ENCODE peak calls at places on chromosomes 1 and 21, in four cellular contexts. One of them, this sample, is unnamed.

GRCh38 chr1:2229032-2229920 is 1.2 kb downstream of the SKI start:
- DNase-seq in ovary: peak
- DNase-seq in tibial nerve: no peak
- DNase-seq in A549: no peak
- DNase-seq in this sample: peak

GRCh38 chr1:155272466-155273133 is 704 bp downstream of the CLK2 start:
- DNase-seq in ovary: no peak
- DNase-seq in tibial nerve: no peak
- DNase-seq in A549: peak
- DNase-seq in this sample: peak

GRCh38 chr21:39510240-39510639 is 58.5 kb downstream of the SH3BGR start:
- DNase-seq in ovary: no peak
- DNase-seq in tibial nerve: no peak
- DNase-seq in A549: no peak
- DNase-seq in this sample: no peak

GRCh38 chr1:193115629-193116227 is 6.1 kb upstream of the CDC73 start:
- DNase-seq in ovary: no peak
- DNase-seq in tibial nerve: no peak
- DNase-seq in A549: peak
- DNase-seq in this sample: peak

GRCh38 chr21:38817371-38818335 is 11.9 kb downstream of the ETS2 start:
- DNase-seq in ovary: no peak
- DNase-seq in tibial nerve: no peak
- DNase-seq in A549: no peak
- DNase-seq in this sample: peak

GRCh38 chr1:5704785-5705514 is 287.3 kb downstream of the NPHP4 start:
- DNase-seq in ovary: no peak
- DNase-seq in tibial nerve: no peak
- DNase-seq in A549: no peak
- DNase-seq in this sample: no peak

GRCh38 chr1:15229569-15230170 is 17.4 kb upstream of the FHAD1 start:
- DNase-seq in ovary: no peak
- DNase-seq in tibial nerve: no peak
- DNase-seq in A549: no peak
- DNase-seq in this sample: no peak

GRCh38 chr21:38950388-38951094 is 144.8 kb downstream of the ETS2 start:
- DNase-seq in ovary: no peak
- DNase-seq in tibial nerve: no peak
- DNase-seq in A549: no peak
- DNase-seq in this sample: no peak

GRCh38 chr1:117312453-117313138 is 54.7 kb upstream of the MAN1A2 start:
- DNase-seq in ovary: no peak
- DNase-seq in tibial nerve: no peak
- DNase-seq in A549: peak
- DNase-seq in this sample: peak

GRCh38 chr1:239884776-239885175 is 206.9 kb upstream of the FMN2 start:
- DNase-seq in ovary: peak
- DNase-seq in tibial nerve: no peak
- DNase-seq in A549: no peak
- DNase-seq in this sample: no peak

GRCh38 chr1:16367968-16368910 is 1.2 kb downstream of the SZRD1 start:
- DNase-seq in ovary: no peak
- DNase-seq in tibial nerve: no peak
- DNase-seq in A549: no peak
- DNase-seq in this sample: peak

GRCh38 chr1:223214272-223214807 is 71.3 kb upstream of the TLR5 start:
- DNase-seq in ovary: no peak
- DNase-seq in tibial nerve: no peak
- DNase-seq in A549: no peak
- DNase-seq in this sample: no peak

GRCh38 chr1:112429749-112430148 is 33.7 kb downstream of the CTTNBP2NL start:
- DNase-seq in ovary: no peak
- DNase-seq in tibial nerve: no peak
- DNase-seq in A549: no peak
- DNase-seq in this sample: no peak

GRCh38 chr1:98870959-98871903 is 133.4 kb downstream of the PLPPR5 start:
- DNase-seq in ovary: no peak
- DNase-seq in tibial nerve: no peak
- DNase-seq in A549: no peak
- DNase-seq in this sample: no peak

GRCh38 chr1:218374972-218375371 is 29.8 kb downstream of the TGFB2 start:
- DNase-seq in ovary: no peak
- DNase-seq in tibial nerve: no peak
- DNase-seq in A549: no peak
- DNase-seq in this sample: peak

GRCh38 chr1:46512135-46512791 is 22.6 kb downstream of the DMBX1 start:
- DNase-seq in ovary: no peak
- DNase-seq in tibial nerve: no peak
- DNase-seq in A549: no peak
- DNase-seq in this sample: no peak

GRCh38 chr1:41268154-41268770 is 26.2 kb upstream of the SCMH1 start:
- DNase-seq in ovary: peak
- DNase-seq in tibial nerve: peak
- DNase-seq in A549: peak
- DNase-seq in this sample: peak

GRCh38 chr1:185400057-185400456 is 83.0 kb upstream of the IVNS1ABP start:
- DNase-seq in ovary: no peak
- DNase-seq in tibial nerve: no peak
- DNase-seq in A549: no peak
- DNase-seq in this sample: peak

GRCh38 chr21:44337941-44338895 is 972 bp downstream of the CFAP410 start:
- DNase-seq in ovary: peak
- DNase-seq in tibial nerve: peak
- DNase-seq in A549: peak
- DNase-seq in this sample: peak

GRCh38 chr21:17921579-17922530 is 102.7 kb upstream of the C21orf91 start:
- DNase-seq in ovary: no peak
- DNase-seq in tibial nerve: peak
- DNase-seq in A549: no peak
- DNase-seq in this sample: peak

GRCh38 chr1:206581571-206581981 is 30.7 kb downstream of the EIF2D start:
- DNase-seq in ovary: no peak
- DNase-seq in tibial nerve: peak
- DNase-seq in A549: no peak
- DNase-seq in this sample: no peak

GRCh38 chr1:221228594-221228993 is 349.4 kb downstream of the HLX start:
- DNase-seq in ovary: no peak
- DNase-seq in tibial nerve: no peak
- DNase-seq in A549: no peak
- DNase-seq in this sample: no peak

GRCh38 chr21:40020651-40021050 is 153.4 kb downstream of the PCP4 start:
- DNase-seq in ovary: no peak
- DNase-seq in tibial nerve: no peak
- DNase-seq in A549: no peak
- DNase-seq in this sample: no peak

GRCh38 chr1:42736152-42736551 is 3.9 kb downstream of the CLDN19 start:
- DNase-seq in ovary: no peak
- DNase-seq in tibial nerve: no peak
- DNase-seq in A549: peak
- DNase-seq in this sample: peak

GRCh38 chr1:42165511-42166210 is 1.1 kb upstream of the GUCA2A start:
- DNase-seq in ovary: no peak
- DNase-seq in tibial nerve: no peak
- DNase-seq in A549: peak
- DNase-seq in this sample: peak

GRCh38 chr1:116666090-116666489 is 1.4 kb downstream of the IGSF3 start:
- DNase-seq in ovary: no peak
- DNase-seq in tibial nerve: no peak
- DNase-seq in A549: no peak
- DNase-seq in this sample: no peak

GRCh38 chr21:36706482-36706852 is 7.6 kb downstream of the SIM2 start:
- DNase-seq in ovary: no peak
- DNase-seq in tibial nerve: no peak
- DNase-seq in A549: no peak
- DNase-seq in this sample: no peak

GRCh38 chr21:38858429-38859205 is 52.9 kb downstream of the ETS2 start:
- DNase-seq in ovary: no peak
- DNase-seq in tibial nerve: no peak
- DNase-seq in A549: no peak
- DNase-seq in this sample: no peak

GRCh38 chr1:66732407-66733166 is 19.7 kb upstream of the DYNLT5 start:
- DNase-seq in ovary: no peak
- DNase-seq in tibial nerve: no peak
- DNase-seq in A549: no peak
- DNase-seq in this sample: no peak

GRCh38 chr1:27592191-27592590 is 11.8 kb downstream of the AHDC1 start:
- DNase-seq in ovary: peak
- DNase-seq in tibial nerve: no peak
- DNase-seq in A549: no peak
- DNase-seq in this sample: no peak

GRCh38 chr1:27592600-27593340 is 11.2 kb downstream of the AHDC1 start:
- DNase-seq in ovary: peak
- DNase-seq in tibial nerve: no peak
- DNase-seq in A549: no peak
- DNase-seq in this sample: no peak

GRCh38 chr1:27594542-27595510 is 9.1 kb downstream of the AHDC1 start:
- DNase-seq in ovary: peak
- DNase-seq in tibial nerve: no peak
- DNase-seq in A549: no peak
- DNase-seq in this sample: peak

GRCh38 chr1:27595597-27595996 is 8.3 kb downstream of the AHDC1 start:
- DNase-seq in ovary: no peak
- DNase-seq in tibial nerve: no peak
- DNase-seq in A549: no peak
- DNase-seq in this sample: no peak

GRCh38 chr1:27593341-27594326 is 10.3 kb downstream of the AHDC1 start:
- DNase-seq in ovary: peak
- DNase-seq in tibial nerve: no peak
- DNase-seq in A549: no peak
- DNase-seq in this sample: no peak
- H3K27ac ChIP-seq in ovary: peak
- H3K27ac ChIP-seq in tibial nerve: peak
- H3K27ac ChIP-seq in A549: no peak
- H3K27ac ChIP-seq in this sample: peak

GRCh38 chr1:19633106-19633505 is 11.0 kb upstream of the NBL1 start:
- DNase-seq in ovary: no peak
- DNase-seq in tibial nerve: no peak
- DNase-seq in A549: no peak
- DNase-seq in this sample: no peak

GRCh38 chr1:19623523-19623922 is 20.6 kb upstream of the NBL1 start:
- DNase-seq in ovary: no peak
- DNase-seq in tibial nerve: no peak
- DNase-seq in A549: no peak
- DNase-seq in this sample: no peak

GRCh38 chr1:19625264-19625663 is 18.8 kb upstream of the NBL1 start:
- DNase-seq in ovary: no peak
- DNase-seq in tibial nerve: no peak
- DNase-seq in A549: no peak
- DNase-seq in this sample: no peak

GRCh38 chr1:19630720-19631119 is 13.4 kb upstream of the NBL1 start:
- DNase-seq in ovary: no peak
- DNase-seq in tibial nerve: no peak
- DNase-seq in A549: no peak
- DNase-seq in this sample: no peak

GRCh38 chr1:19628879-19629278 is 15.2 kb upstream of the NBL1 start:
- DNase-seq in ovary: no peak
- DNase-seq in tibial nerve: no peak
- DNase-seq in A549: no peak
- DNase-seq in this sample: no peak
- H3K27ac ChIP-seq in ovary: no peak
- H3K27ac ChIP-seq in tibial nerve: no peak
- H3K27ac ChIP-seq in A549: no peak
- H3K27ac ChIP-seq in this sample: no peak

GRCh38 chr1:39268112-39268581 is 63.7 kb downstream of the MACF1 start:
- DNase-seq in ovary: peak
- DNase-seq in tibial nerve: peak
- DNase-seq in A549: no peak
- DNase-seq in this sample: no peak
- H3K27ac ChIP-seq in ovary: peak
- H3K27ac ChIP-seq in tibial nerve: peak
- H3K27ac ChIP-seq in A549: no peak
- H3K27ac ChIP-seq in this sample: peak

GRCh38 chr21:35053356-35054096 is 4.4 kb upstream of the RUNX1 start:
- DNase-seq in ovary: no peak
- DNase-seq in tibial nerve: no peak
- DNase-seq in A549: no peak
- DNase-seq in this sample: no peak

GRCh38 chr21:35050348-35051286 is 1.5 kb upstream of the RUNX1 start:
- DNase-seq in ovary: no peak
- DNase-seq in tibial nerve: no peak
- DNase-seq in A549: no peak
- DNase-seq in this sample: no peak

GRCh38 chr21:35051287-35051818 is 2.3 kb upstream of the RUNX1 start:
- DNase-seq in ovary: no peak
- DNase-seq in tibial nerve: peak
- DNase-seq in A549: peak
- DNase-seq in this sample: peak

GRCh38 chr21:35048706-35049617 is at the start of gene RUNX1:
- DNase-seq in ovary: no peak
- DNase-seq in tibial nerve: peak
- DNase-seq in A549: no peak
- DNase-seq in this sample: peak

DNA sequence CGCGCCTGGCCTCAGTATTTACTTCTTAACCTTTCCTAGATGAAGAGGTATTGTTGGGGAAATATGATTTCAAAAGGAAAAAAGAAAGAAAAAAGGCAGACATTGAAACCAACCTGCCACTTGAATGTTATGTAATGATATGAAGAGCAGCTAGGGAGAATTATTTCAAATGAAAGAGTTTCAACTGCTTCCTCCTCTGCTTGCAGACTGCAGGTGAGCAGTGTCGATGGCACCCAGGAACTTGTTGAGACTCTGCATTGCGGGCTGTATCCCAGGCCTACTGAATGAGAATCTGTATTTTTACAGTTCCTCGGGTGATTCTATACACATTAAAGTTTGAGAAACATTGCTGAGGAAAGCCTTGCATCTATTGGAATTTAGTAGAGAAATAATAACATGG is 3.7 kb upstream of the RUNX1 start:
- DNase-seq in ovary: no peak
- DNase-seq in tibial nerve: no peak
- DNase-seq in A549: no peak
- DNase-seq in this sample: no peak
- H3K27ac ChIP-seq in ovary: no peak
- H3K27ac ChIP-seq in tibial nerve: no peak
- H3K27ac ChIP-seq in A549: no peak
- H3K27ac ChIP-seq in this sample: no peak

GRCh38 chr1:216847385-216848036 is 124.3 kb upstream of the ESRRG start:
- DNase-seq in ovary: no peak
- DNase-seq in tibial nerve: no peak
- DNase-seq in A549: no peak
- DNase-seq in this sample: no peak
- H3K27ac ChIP-seq in ovary: no peak
- H3K27ac ChIP-seq in tibial nerve: no peak
- H3K27ac ChIP-seq in A549: no peak
- H3K27ac ChIP-seq in this sample: no peak